ENCODE peak calls at places on chromosomes 11 and 22, in five cellular contexts. G is T-helper 2 cell; A is activated CD8-positive, alpha-beta memory T cell treated with anti-CD3 and anti-CD28 coated beads for 1 hour; L is left ventricle myocardium inferior; Y is H1. S is an unnamed sample.

GRCh38 chr11:34977039-34977906 is 60.9 kb downstream of the PDHX start:
- DNase-seq in G (no peak), A (no peak), L (no peak), Y (no peak), S (no peak)

GRCh38 chr22:31870890-31871289 is 73.4 kb upstream of the YWHAH start:
- DNase-seq in G (no peak), A (no peak), L (no peak), Y (no peak), S (no peak)

GRCh38 chr22:45462034-45462655 is 40.5 kb upstream of the FBLN1 start:
- DNase-seq in G (no peak), A (no peak), L (no peak), Y (no peak), S (no peak)

GRCh38 chr22:23531283-23531921 is 48.7 kb downstream of the IGLL1 start:
- DNase-seq in G (no peak), A (no peak), L (no peak), Y (no peak), S (no peak)

GRCh38 chr11:75214843-75215242 is 25.7 kb upstream of the TPBGL start:
- DNase-seq in G (no peak), A (no peak), L (no peak), Y (no peak), S (no peak)

GRCh38 chr22:20943104-20943933 is 23.7 kb upstream of the AIFM3 start:
- DNase-seq in G (no peak), A (no peak), L (no peak), Y (no peak), S (no peak)

GRCh38 chr11:105298630-105299029 is 159.1 kb upstream of the CARD18 start:
- DNase-seq in G (no peak), A (no peak), L (no peak), Y (no peak), S (no peak)

GRCh38 chr11:119726150-119726553 is 2.8 kb downstream of the NECTIN1 start:
- DNase-seq in G (no peak), A (no peak), L (no peak), Y (no peak), S (no peak)

GRCh38 chr11:67629386-67630229 is at the start of gene NUDT8:
- DNase-seq in G (peak; percentile 78), A (peak; percentile 79), L (peak; percentile 84), Y (no peak), S (peak; percentile 53)

GRCh38 chr11:123020968-123021367 is 39.3 kb upstream of the BSX start:
- DNase-seq in G (no peak), A (no peak), L (no peak), Y (no peak), S (no peak)

GRCh38 chr11:8258289-8258688 is 5.4 kb downstream of the LMO1 start:
- DNase-seq in G (no peak), A (no peak), L (no peak), Y (no peak), S (no peak)

GRCh38 chr11:102171101-102171500 is 60.9 kb downstream of the YAP1 start:
- DNase-seq in G (no peak), A (no peak), L (no peak), Y (no peak), S (no peak)

GRCh38 chr11:69169479-69169878 is 13.7 kb downstream of the SMIM38 start:
- DNase-seq in G (no peak), A (no peak), L (no peak), Y (no peak), S (no peak)

GRCh38 chr22:26477341-26477731 is 6.2 kb downstream of the HPS4 start:
- DNase-seq in G (no peak), A (no peak), L (no peak), Y (no peak), S (no peak)

S was measured in smooth muscle cell of the brain vasculature.